ENCODE peak calls at places on chromosome 19, in ten cellular contexts. K, W, J, Y, F, Q, A, I, M and N are unnamed samples.

GRCh38 chr19:16235811-16236710 is 38.4 kb downstream of the AP1M1 start:
- DNase-seq in K (no peak), W (no peak), J (no peak), Y (no peak), F (no peak), Q (no peak), A (no peak), I (no peak), M (no peak), N (no peak)

GRCh38 chr19:33507021-33507956 is 14.3 kb downstream of the PEPD start:
- DNase-seq in K (no peak), W (peak; percentile 75), J (no peak), Y (no peak), F (no peak), Q (no peak), A (no peak), I (no peak), M (no peak), N (no peak)

GRCh38 chr19:16454519-16454918 is 17.3 kb downstream of the EPS15L1 start:
- DNase-seq in K (no peak), W (no peak), J (no peak), Y (no peak), F (no peak), Q (no peak), A (no peak), I (no peak), M (no peak), N (no peak)

GRCh38 chr19:54644056-54644455 is 13.8 kb downstream of the LILRB1 start:
- DNase-seq in K (no peak), W (peak; percentile 22), J (peak; percentile 62), Y (no peak), F (no peak), Q (no peak), A (no peak), I (peak; percentile 75), M (peak; percentile 24), N (no peak)

GRCh38 chr19:6271721-6272410 is 7.9 kb downstream of the MLLT1 start:
- DNase-seq in K (peak; percentile 74), W (peak; percentile 80), J (peak; percentile 77), Y (peak; percentile 92), F (peak; percentile 97), Q (peak; percentile 65), A (no peak), I (peak; percentile 97), M (peak; percentile 54), N (no peak)

GRCh38 chr19:15091918-15092753 is 10.1 kb downstream of the OR1I1 start:
- DNase-seq in K (peak; percentile 77), W (peak; percentile 66), J (peak; percentile 88), Y (peak; percentile 82), F (peak; percentile 85), Q (peak; percentile 73), A (peak; percentile 39), I (peak; percentile 66), M (peak; percentile 81), N (no peak)

GRCh38 chr19:35786299-35787160 is 11.2 kb downstream of the ARHGAP33 start:
- DNase-seq in K (no peak), W (no peak), J (no peak), Y (no peak), F (no peak), Q (no peak), A (no peak), I (no peak), M (no peak), N (no peak)

GRCh38 chr19:55750715-55751114 is 8.2 kb upstream of the RFPL4A start:
- DNase-seq in K (no peak), W (no peak), J (no peak), Y (no peak), F (no peak), Q (no peak), A (no peak), I (no peak), M (no peak), N (no peak)

DNA sequence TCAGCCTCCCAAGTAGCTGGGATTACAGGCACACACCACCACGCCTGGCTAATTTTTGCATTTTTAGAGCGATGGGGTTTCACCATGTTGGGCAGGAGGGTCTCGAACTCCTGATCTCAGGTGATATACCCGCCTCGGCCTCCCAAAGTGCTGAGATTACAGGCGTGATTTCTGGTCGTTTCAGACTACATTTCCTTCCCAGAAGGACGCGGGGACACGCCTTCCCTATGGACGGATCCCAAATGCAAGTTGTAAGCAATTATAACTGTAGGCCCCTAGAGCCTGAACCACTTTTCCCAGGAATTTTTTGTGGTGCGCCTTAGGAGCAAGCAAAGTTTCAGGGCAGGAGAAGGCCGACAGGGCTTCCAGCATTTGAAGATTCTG is 17.8 kb upstream of the ZNF331 start:
- DNase-seq in K (no peak), W (no peak), J (no peak), Y (no peak), F (no peak), Q (no peak), A (no peak), I (no peak), M (peak; percentile 4), N (no peak)
- H3K4me3 ChIP-seq in K (peak overlapping the region; percentile 62), W (peak overlapping the region; percentile 67), J (no peak overlapping the region), Y (peak overlapping the region; percentile 87), F (peak overlapping the region; percentile 60), Q (peak overlapping the region; percentile 52), A (peak overlapping the region; percentile 54), I (peak overlapping the region; percentile 6), M (no peak overlapping the region), N (peak overlapping the region; percentile 84)

GRCh38 chr19:12886943-12887747 is at the start of gene KLF1:
- DNase-seq in K (no peak), W (no peak), J (no peak), Y (no peak), F (no peak), Q (no peak), A (no peak), I (no peak), M (no peak), N (no peak)

GRCh38 chr19:12884202-12884601 is 2.8 kb downstream of the KLF1 start:
- DNase-seq in K (no peak), W (no peak), J (no peak), Y (no peak), F (no peak), Q (no peak), A (no peak), I (no peak), M (no peak), N (no peak)

GRCh38 chr19:12884627-12884925 is 2.4 kb downstream of the KLF1 start:
- DNase-seq in K (no peak), W (no peak), J (no peak), Y (no peak), F (no peak), Q (no peak), A (no peak), I (no peak), M (no peak), N (no peak)

GRCh38 chr19:12885749-12886706 is 973 bp downstream of the KLF1 start:
- DNase-seq in K (no peak), W (no peak), J (no peak), Y (no peak), F (no peak), Q (no peak), A (no peak), I (no peak), M (peak; percentile 25), N (no peak)

DNA sequence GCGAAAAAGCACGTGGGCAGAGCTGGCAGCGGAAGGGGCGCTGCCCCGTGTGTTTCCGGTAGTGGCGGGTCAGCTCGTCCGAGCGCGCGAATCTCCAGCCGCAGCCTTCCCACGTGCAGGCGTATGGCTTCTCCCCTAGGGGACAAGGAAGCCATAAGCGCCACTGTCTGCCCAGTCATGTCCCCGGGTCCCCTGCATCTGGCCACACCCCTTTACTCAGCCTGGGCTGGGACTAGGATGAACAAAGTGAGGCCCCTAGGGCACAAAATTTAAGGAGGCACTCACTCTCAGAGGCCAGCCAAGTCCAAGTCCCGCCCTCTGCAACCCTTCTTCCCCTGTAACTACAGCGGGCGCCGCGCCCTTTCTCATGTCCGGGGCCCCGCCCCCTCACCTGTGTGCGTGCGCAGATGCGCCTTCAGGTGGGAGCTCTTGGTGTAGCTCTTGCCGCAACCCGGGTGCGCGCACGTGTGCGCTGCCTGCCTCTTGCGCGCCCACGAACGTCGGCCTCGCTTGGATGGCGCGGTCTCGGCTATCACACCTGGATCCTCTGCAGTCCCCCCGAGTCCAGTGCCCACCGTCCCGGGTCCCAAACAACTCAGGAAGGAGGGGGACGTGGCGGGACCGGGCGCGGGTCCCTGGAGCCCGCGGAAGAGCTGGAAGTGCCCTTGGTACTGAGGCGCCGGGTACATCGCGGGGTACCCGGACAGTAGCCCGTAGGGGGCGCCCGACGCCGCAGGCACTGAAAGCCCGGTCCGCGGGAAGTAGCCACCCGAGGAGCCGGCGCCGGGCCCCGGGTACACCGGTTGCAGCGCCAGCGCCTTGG is 1.9 kb downstream of the KLF1 start:
- DNase-seq in K (peak; percentile 46), W (peak; percentile 78), J (peak; percentile 94), Y (peak; percentile 60), F (peak; percentile 22), Q (peak; percentile 92), A (no peak), I (peak; percentile 85), M (peak; percentile 97), N (no peak)
- H3K4me3 ChIP-seq in K (no peak overlapping the region), W (peak overlapping the region; percentile 48), J (no peak overlapping the region), Y (peak overlapping the region; percentile 27), F (peak overlapping the region; percentile 17), Q (peak overlapping the region; percentile 51), A (peak overlapping the region; percentile 20), I (peak overlapping the region; percentile 26), M (no peak overlapping the region), N (peak overlapping the region; percentile 28)

GRCh38 chr19:47703301-47703700 is 9.9 kb upstream of the EHD2 start:
- DNase-seq in K (no peak), W (no peak), J (no peak), Y (no peak), F (no peak), Q (no peak), A (no peak), I (no peak), M (no peak), N (no peak)

GRCh38 chr19:47704024-47704423 is 9.2 kb upstream of the EHD2 start:
- DNase-seq in K (peak; percentile 94), W (no peak), J (no peak), Y (peak; percentile 61), F (no peak), Q (no peak), A (peak; percentile 81), I (no peak), M (no peak), N (no peak)

GRCh38 chr19:47707135-47707925 is 5.9 kb upstream of the EHD2 start:
- DNase-seq in K (peak; percentile 76), W (peak; percentile 75), J (peak; percentile 74), Y (peak; percentile 83), F (peak; percentile 78), Q (peak; percentile 77), A (no peak), I (peak; percentile 88), M (peak; percentile 81), N (no peak)

GRCh38 chr19:47702671-47703070 is 10.6 kb upstream of the EHD2 start:
- DNase-seq in K (no peak), W (no peak), J (no peak), Y (no peak), F (no peak), Q (no peak), A (no peak), I (no peak), M (no peak), N (no peak)

GRCh38 chr19:47704656-47705055 is 8.6 kb upstream of the EHD2 start:
- DNase-seq in K (no peak), W (no peak), J (no peak), Y (no peak), F (no peak), Q (no peak), A (no peak), I (no peak), M (no peak), N (no peak)
- H3K4me3 ChIP-seq in K (no peak overlapping the region), W (no peak overlapping the region), J (no peak overlapping the region), Y (no peak overlapping the region), F (no peak overlapping the region), Q (no peak overlapping the region), A (no peak overlapping the region), I (no peak overlapping the region), M (no peak overlapping the region), N (no peak overlapping the region)

GRCh38 chr19:11379857-11380350 is 4.2 kb downstream of the EPOR start:
- DNase-seq in K (no peak), W (no peak), J (no peak), Y (no peak), F (no peak), Q (no peak), A (no peak), I (no peak), M (no peak), N (no peak)
- H3K4me3 ChIP-seq in K (peak overlapping the region; percentile 57), W (no peak overlapping the region), J (no peak overlapping the region), Y (no peak overlapping the region), F (no peak overlapping the region), Q (no peak overlapping the region), A (no peak overlapping the region), I (no peak overlapping the region), M (no peak overlapping the region), N (no peak overlapping the region)